ENCODE peak calls at places on chromosomes 2 and 18, in five cellular contexts. G is fibroblast of villous mesenchyme, V is AG09309, D is upper lobe of right lung, E is GM12865. Z is an unnamed sample.

GRCh38 chr2:25582079-25582830 is 91.1 kb downstream of the DTNB start:
- DNase-seq in G (no peak), V (no peak), D (no peak), E (peak), Z (no peak)

GRCh38 chr2:235511187-235511661 is 17.4 kb downstream of the AGAP1 start:
- DNase-seq in G (peak), V (peak), D (peak), E (no peak), Z (no peak)

GRCh38 chr2:97726311-97727064 is 13.1 kb downstream of the ZAP70 start:
- DNase-seq in G (peak), V (no peak), D (peak), E (no peak), Z (no peak)

GRCh38 chr2:44801676-44802408 is 139.7 kb upstream of the SIX3 start:
- DNase-seq in G (no peak), V (no peak), D (no peak), E (no peak), Z (peak)

GRCh38 chr2:43102366-43103092 is 123.9 kb downstream of the ZFP36L2 start:
- DNase-seq in G (peak), V (no peak), D (no peak), E (no peak), Z (no peak)

GRCh38 chr2:122101319-122101718 is 345.9 kb downstream of the TSN start:
- DNase-seq in G (no peak), V (no peak), D (no peak), E (no peak), Z (no peak)

GRCh38 chr2:71595549-71595948 is 142.2 kb downstream of the DYSF start:
- DNase-seq in G (no peak), V (no peak), D (no peak), E (no peak), Z (no peak)

GRCh38 chr2:237096201-237096600 is 10.5 kb downstream of the COPS8 start:
- DNase-seq in G (no peak), V (no peak), D (no peak), E (no peak), Z (no peak)

GRCh38 chr2:238231809-238232208 is 8.0 kb downstream of the HES6 start:
- DNase-seq in G (no peak), V (no peak), D (no peak), E (no peak), Z (no peak)

GRCh38 chr2:51638811-51639210 is 606.9 kb upstream of the NRXN1 start:
- DNase-seq in G (no peak), V (no peak), D (no peak), E (no peak), Z (no peak)

GRCh38 chr18:68735498-68736343 is 20.8 kb upstream of the TMX3 start:
- DNase-seq in G (peak), V (peak), D (no peak), E (peak), Z (peak)

GRCh38 chr2:20640411-20641122 is 10.3 kb downstream of the HS1BP3 start:
- DNase-seq in G (no peak), V (no peak), D (no peak), E (no peak), Z (no peak)

GRCh38 chr2:223860809-223861738 is 23.7 kb upstream of the AP1S3 start:
- DNase-seq in G (peak), V (peak), D (no peak), E (no peak), Z (no peak)

GRCh38 chr2:149422337-149422990 is 92.1 kb downstream of the LYPD6 start:
- DNase-seq in G (peak), V (peak), D (no peak), E (no peak), Z (no peak)

GRCh38 chr2:198273670-198274069 is 469.3 kb downstream of the PLCL1 start:
- DNase-seq in G (no peak), V (peak), D (no peak), E (no peak), Z (no peak)

GRCh38 chr2:79782540-79782939 is 269.7 kb downstream of the CTNNA2 start:
- DNase-seq in G (no peak), V (no peak), D (no peak), E (no peak), Z (no peak)

GRCh38 chr18:73511751-73512525 is 635.7 kb downstream of the FBXO15 start:
- DNase-seq in G (peak), V (peak), D (no peak), E (no peak), Z (no peak)

GRCh38 chr2:148122788-148123187 is 101.9 kb downstream of the MBD5 start:
- DNase-seq in G (no peak), V (peak), D (no peak), E (peak), Z (no peak)

GRCh38 chr2:140256080-140256479 is 1475.9 kb upstream of the NXPH2 start:
- DNase-seq in G (no peak), V (no peak), D (no peak), E (no peak), Z (no peak)

GRCh38 chr2:238005528-238005927 is 38.7 kb downstream of the UBE2F start:
- DNase-seq in G (no peak), V (no peak), D (no peak), E (no peak), Z (no peak)

GRCh38 chr18:21181763-21182162 is 60.3 kb upstream of the GREB1L start:
- DNase-seq in G (no peak), V (no peak), D (no peak), E (no peak), Z (no peak)

GRCh38 chr2:227881866-227882517 is 10.6 kb downstream of the DAW1 start:
- DNase-seq in G (no peak), V (no peak), D (no peak), E (peak), Z (no peak)

GRCh38 chr2:219204425-219205164 is 2.0 kb upstream of the ZFAND2B start:
- DNase-seq in G (no peak), V (no peak), D (no peak), E (no peak), Z (no peak)

DNA sequence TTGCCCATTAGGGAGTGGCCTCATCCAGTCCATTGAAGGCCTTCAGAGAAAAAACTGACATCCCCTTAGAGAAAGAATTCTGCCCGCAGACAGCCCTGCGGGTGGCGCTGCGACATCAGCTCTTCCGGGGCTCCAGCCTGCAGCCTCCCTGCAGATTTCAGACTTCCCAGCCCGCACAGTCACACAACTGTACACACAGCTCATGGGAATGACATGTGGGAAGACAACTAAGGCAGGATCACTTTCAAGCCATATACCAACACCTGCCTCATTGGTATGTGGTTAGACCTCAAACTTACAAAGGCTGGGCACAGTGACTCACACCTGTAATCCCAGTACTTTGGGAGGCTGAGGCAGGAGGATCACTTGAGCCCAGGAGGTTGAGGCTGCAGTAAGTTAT is 24.8 kb upstream of the TUBB6 start:
- DNase-seq in G (peak), V (no peak), D (no peak), E (no peak), Z (no peak)
- TF ChIP-seq CTCF in G (peak), V (no peak), D (no peak), E (peak), Z (no peak)

DNA sequence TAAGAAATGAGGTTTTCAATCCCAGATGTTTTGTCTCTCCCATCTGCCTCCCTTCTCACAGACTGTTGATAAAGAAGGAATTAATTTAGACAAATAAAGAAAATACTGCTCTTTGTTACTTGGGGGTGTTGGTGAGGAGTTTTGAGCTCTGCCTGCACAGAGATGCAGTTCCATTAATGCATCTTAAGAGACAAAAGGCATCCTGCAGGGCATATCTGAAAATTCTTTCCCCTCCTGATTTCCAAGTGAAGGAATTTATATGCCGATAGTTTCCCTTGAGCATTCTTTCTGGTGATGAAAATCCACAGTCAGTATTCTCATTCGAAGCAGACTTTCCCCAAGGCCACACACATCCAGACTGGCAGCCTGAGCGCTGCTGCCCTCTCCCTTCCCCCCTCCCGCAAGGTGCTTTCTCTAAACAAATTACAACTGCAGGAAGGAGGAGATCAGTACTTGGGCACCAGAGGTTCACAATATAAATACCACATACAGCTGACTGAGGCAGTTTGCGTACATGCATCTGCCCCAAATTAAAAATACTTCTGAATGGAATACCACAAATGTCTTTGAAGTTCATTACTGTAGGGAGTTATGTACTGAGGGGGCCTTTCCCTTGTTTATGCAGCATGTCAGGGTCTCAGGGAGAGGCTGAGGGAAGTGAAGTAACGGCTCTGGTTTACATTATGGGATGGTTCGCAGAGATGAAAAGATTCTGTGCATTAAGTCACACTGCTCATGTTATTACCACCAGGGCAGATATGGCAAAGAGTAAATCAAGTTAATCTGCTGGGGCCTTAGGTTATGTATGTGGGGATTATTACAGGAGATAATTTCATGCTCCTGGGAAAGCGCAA is 385.7 kb upstream of the RND3 start:
- DNase-seq in G (peak), V (peak), D (no peak), E (no peak), Z (no peak)
- TF ChIP-seq CTCF in G (peak), V (no peak), D (no peak), E (no peak), Z (no peak)

DNA sequence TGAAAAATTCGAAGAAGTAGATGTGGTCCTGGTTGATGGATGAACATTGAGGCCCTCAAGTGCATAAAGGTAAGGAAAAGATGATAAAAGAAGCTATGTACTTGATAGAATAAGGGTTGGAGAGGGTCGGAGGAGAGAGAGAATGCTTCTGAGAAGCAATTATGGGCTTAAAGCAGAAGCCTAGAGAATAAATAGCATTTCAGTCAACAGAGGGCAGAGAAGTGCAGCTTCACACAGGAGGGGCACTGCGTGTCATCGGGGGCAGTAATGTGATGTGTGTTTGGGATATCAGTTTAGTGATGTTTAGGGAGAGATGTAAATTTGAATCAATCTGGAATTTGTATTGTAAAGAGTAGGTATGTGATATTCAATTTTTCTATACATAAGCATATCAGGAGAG is 334.5 kb downstream of the PIK3C3 start:
- DNase-seq in G (no peak), V (no peak), D (no peak), E (no peak), Z (no peak)
- TF ChIP-seq CTCF in G (no peak), V (no peak), D (no peak), E (no peak), Z (no peak)

GRCh38 chr2:9570182-9571060 is 14.8 kb upstream of the ADAM17 start:
- DNase-seq in G (no peak), V (no peak), D (no peak), E (no peak), Z (no peak)
- TF ChIP-seq CTCF in G (peak), V (peak), D (no peak), E (no peak), Z (no peak)

Z was measured in GM10248.